ENCODE peak calls at places on chromosomes 6 and 20, in four cellular contexts. M, F, C and Q are unnamed samples.

GRCh38 chr6:52603000-52603795 is 26.3 kb upstream of the TRAM2 start:
- DNase-seq in M (peak), F (no peak), C (no peak), Q (no peak)

GRCh38 chr6:157555795-157556645 is 175.0 kb downstream of the ZDHHC14 start:
- DNase-seq in F (no peak), M (no peak), C (no peak), Q (no peak)

GRCh38 chr6:1832844-1833787 is 223.4 kb downstream of the FOXC1 start:
- DNase-seq in M (no peak), F (peak), C (no peak), Q (no peak)

GRCh38 chr6:100283288-100283687 is 181.4 kb downstream of the SIM1 start:
- DNase-seq in F (no peak), C (no peak), M (peak), Q (no peak)

GRCh38 chr6:18117136-18117535 is 5.3 kb downstream of the NHLRC1 start:
- DNase-seq in M (no peak), C (no peak), F (no peak), Q (no peak)

GRCh38 chr6:72944660-72945059 is 280.6 kb downstream of the KHDC1L start:
- DNase-seq in C (no peak), M (no peak), F (no peak), Q (no peak)

GRCh38 chr20:35006009-35006408 is 50.3 kb downstream of the MYH7B start:
- DNase-seq in M (no peak), F (no peak), C (no peak), Q (no peak)

GRCh38 chr6:2935566-2936291 is 32.6 kb upstream of the SERPINB9 start:
- DNase-seq in M (no peak), F (no peak), C (no peak), Q (no peak)

GRCh38 chr6:152338335-152339125 is 298.6 kb downstream of the SYNE1 start:
- DNase-seq in F (peak), M (no peak), C (peak), Q (no peak)

GRCh38 chr20:49832632-49833327 is 20.2 kb downstream of the SLC9A8 start:
- DNase-seq in F (no peak), M (no peak), C (no peak), Q (no peak)

GRCh38 chr6:112749673-112750072 is 402.5 kb downstream of the RFPL4B start:
- DNase-seq in F (no peak), M (no peak), C (no peak), Q (no peak)

GRCh38 chr20:33917813-33918525 is 75.7 kb upstream of the RALY start:
- DNase-seq in M (no peak), F (no peak), C (no peak), Q (no peak)

GRCh38 chr6:129102741-129103140 is 219.8 kb downstream of the LAMA2 start:
- DNase-seq in M (no peak), F (peak), C (no peak), Q (no peak)

GRCh38 chr6:151576658-151577057 is 82.8 kb downstream of the CCDC170 start:
- DNase-seq in F (no peak), C (no peak), M (no peak), Q (no peak)

GRCh38 chr20:59317332-59317731 is 16.9 kb downstream of the EDN3 start:
- DNase-seq in M (no peak), F (no peak), C (no peak), Q (no peak)

GRCh38 chr6:16238057-16238657 is at the start of gene GMPR:
- DNase-seq in M (no peak), C (peak), F (peak), Q (peak)

GRCh38 chr20:18984238-18985200 is 170.9 kb downstream of the SCP2D1 start:
- DNase-seq in C (no peak), F (no peak), M (no peak), Q (no peak)

GRCh38 chr6:138349891-138350290 is 27.8 kb upstream of the SMIM28 start:
- DNase-seq in F (no peak), M (no peak), C (no peak), Q (no peak)

GRCh38 chr20:36493801-36494114 is 47.6 kb upstream of the MYL9 start:
- DNase-seq in M (no peak), F (no peak), C (no peak), Q (no peak)

GRCh38 chr6:34671801-34672656 is 24.5 kb downstream of the ILRUN start:
- DNase-seq in M (no peak), C (no peak), F (no peak), Q (peak)

GRCh38 chr6:44428682-44429081 is 41.2 kb downstream of the CDC5L start:
- DNase-seq in C (no peak), M (no peak), F (no peak), Q (no peak)

GRCh38 chr20:22438346-22438745 is 146.0 kb downstream of the FOXA2 start:
- DNase-seq in F (no peak), M (no peak), C (no peak), Q (no peak)

GRCh38 chr6:22668717-22669116 is 99.4 kb downstream of the HDGFL1 start:
- DNase-seq in M (no peak), F (no peak), C (no peak), Q (no peak)

GRCh38 chr20:13325033-13325432 is 104.0 kb downstream of the ISM1 start:
- DNase-seq in C (no peak), F (no peak), M (no peak), Q (no peak)

GRCh38 chr20:10060223-10060622 is 25.4 kb downstream of the ANKEF1 start:
- DNase-seq in F (peak), C (no peak), M (no peak), Q (peak)

GRCh38 chr20:50715694-50716093 is 15.7 kb upstream of the PARD6B start:
- DNase-seq in C (no peak), F (no peak), M (no peak), Q (no peak)

GRCh38 chr20:11651647-11652046 is 266.0 kb upstream of the BTBD3 start:
- DNase-seq in C (no peak), M (no peak), F (no peak), Q (no peak)

GRCh38 chr6:98094696-98095095 is 739.7 kb upstream of the POU3F2 start:
- DNase-seq in M (no peak), F (no peak), C (no peak), Q (no peak)

GRCh38 chr20:16256981-16257380 is 316.3 kb downstream of the KIF16B start:
- DNase-seq in F (no peak), C (no peak), M (no peak), Q (no peak)

GRCh38 chr6:20952605-20953004 is 418.3 kb downstream of the CDKAL1 start:
- DNase-seq in F (no peak), M (peak), C (no peak), Q (no peak)

GRCh38 chr20:25191051-25191450 is 4.5 kb upstream of the ENTPD6 start:
- DNase-seq in F (no peak), C (no peak), M (no peak), Q (no peak)

GRCh38 chr6:18185624-18186023 is 30.4 kb downstream of the KDM1B start:
- DNase-seq in M (no peak), F (no peak), C (no peak), Q (no peak)

GRCh38 chr20:8309638-8310037 is 177.6 kb downstream of the PLCB1 start:
- DNase-seq in F (peak), C (no peak), M (no peak), Q (no peak)

GRCh38 chr20:19079536-19080299 is 132.7 kb upstream of the SLC24A3 start:
- DNase-seq in C (no peak), M (no peak), F (no peak), Q (no peak)

GRCh38 chr6:36984581-36985383 is 1.2 kb downstream of the MTCH1 start:
- DNase-seq in F (peak), M (peak), C (no peak), Q (no peak)

GRCh38 chr20:17972121-17972520 is 3.3 kb downstream of the MGME1 start:
- DNase-seq in C (no peak), F (no peak), M (no peak), Q (no peak)

GRCh38 chr20:16752082-16752481 is 3.9 kb downstream of the OTOR start:
- DNase-seq in F (no peak), C (no peak), M (no peak), Q (no peak)

GRCh38 chr6:89680150-89680549 is 41.6 kb upstream of the LYRM2 start:
- DNase-seq in C (no peak), F (no peak), M (no peak), Q (no peak)